ENCODE peak calls at places on chromosomes 5 and 9, in ten cellular contexts. H, N, O, R, Q, I, D, K, U and J are unnamed samples.

GRCh38 chr9:105385372-105385985 is 62.4 kb upstream of the FSD1L start:
- DNase-seq in H (peak), N (no peak), O (no peak), R (no peak), Q (peak), I (no peak), D (no peak), K (peak), U (peak), J (no peak)

GRCh38 chr9:92746567-92747458 is 17.8 kb downstream of the BICD2 start:
- DNase-seq in H (no peak), N (no peak), O (no peak), R (no peak), Q (no peak), I (peak), D (no peak), K (no peak), U (no peak), J (no peak)

GRCh38 chr9:86098793-86099694 is at the start of gene GOLM1:
- DNase-seq in H (peak), N (no peak), O (peak), R (peak), Q (no peak), I (no peak), D (peak), K (peak), U (peak), J (peak)

GRCh38 chr5:142324377-142324870 is 397 bp downstream of the SPRY4 start:
- DNase-seq in H (no peak), N (no peak), O (peak), R (peak), Q (no peak), I (no peak), D (peak), K (peak), U (peak), J (no peak)

GRCh38 chr9:121768416-121769015 is 117.1 kb downstream of the DAB2IP start:
- DNase-seq in H (no peak), N (no peak), O (no peak), R (no peak), Q (no peak), I (no peak), D (no peak), K (no peak), U (no peak), J (no peak)

GRCh38 chr5:96794757-96795156 is 13.0 kb downstream of the ERAP1 start:
- DNase-seq in H (no peak), N (no peak), O (no peak), R (no peak), Q (no peak), I (no peak), D (no peak), K (no peak), U (no peak), J (no peak)

GRCh38 chr5:164763211-164763610 is 1257.8 kb downstream of the MAT2B start:
- DNase-seq in H (no peak), N (no peak), O (no peak), R (no peak), Q (no peak), I (no peak), D (no peak), K (no peak), U (no peak), J (no peak)

GRCh38 chr5:103223031-103223955 is 35.3 kb upstream of the MACIR start:
- DNase-seq in H (no peak), N (no peak), O (no peak), R (no peak), Q (no peak), I (no peak), D (no peak), K (no peak), U (no peak), J (no peak)

GRCh38 chr5:110757118-110757729 is 18.4 kb downstream of the SLC25A46 start:
- DNase-seq in H (no peak), N (no peak), O (no peak), R (no peak), Q (no peak), I (peak), D (no peak), K (no peak), U (no peak), J (no peak)

GRCh38 chr9:83964973-83965349 is 15.1 kb downstream of the HNRNPK start:
- DNase-seq in H (no peak), N (no peak), O (no peak), R (no peak), Q (no peak), I (no peak), D (no peak), K (no peak), U (no peak), J (no peak)

GRCh38 chr9:134724231-134724911 is 82.8 kb downstream of the COL5A1 start:
- DNase-seq in H (no peak), N (peak), O (no peak), R (no peak), Q (no peak), I (no peak), D (no peak), K (no peak), U (peak), J (no peak)

GRCh38 chr5:128877476-128877875 is 87.8 kb upstream of the SLC27A6 start:
- DNase-seq in H (no peak), N (no peak), O (no peak), R (no peak), Q (no peak), I (no peak), D (no peak), K (no peak), U (no peak), J (no peak)

GRCh38 chr9:77954619-77955018 is 77.0 kb downstream of the GNAQ start:
- DNase-seq in H (no peak), N (no peak), O (no peak), R (no peak), Q (no peak), I (no peak), D (no peak), K (no peak), U (no peak), J (no peak)

GRCh38 chr5:73412597-73412988 is 36.0 kb downstream of the FOXD1 start:
- DNase-seq in H (no peak), N (no peak), O (peak), R (no peak), Q (no peak), I (no peak), D (no peak), K (no peak), U (no peak), J (no peak)

GRCh38 chr9:4553951-4554381 is 63.7 kb downstream of the SLC1A1 start:
- DNase-seq in H (no peak), N (no peak), O (no peak), R (no peak), Q (no peak), I (no peak), D (no peak), K (no peak), U (no peak), J (no peak)

GRCh38 chr9:6109986-6110385 is 94.6 kb upstream of the RANBP6 start:
- DNase-seq in H (no peak), N (no peak), O (no peak), R (no peak), Q (no peak), I (no peak), D (no peak), K (no peak), U (no peak), J (no peak)

GRCh38 chr5:35248843-35249780 is 18.8 kb upstream of the PRLR start:
- DNase-seq in H (no peak), N (no peak), O (no peak), R (no peak), Q (no peak), I (no peak), D (no peak), K (no peak), U (no peak), J (no peak)

GRCh38 chr5:56422060-56422762 is 189.1 kb upstream of the ANKRD55 start:
- DNase-seq in H (no peak), N (no peak), O (no peak), R (peak), Q (no peak), I (no peak), D (no peak), K (no peak), U (no peak), J (peak)

GRCh38 chr5:39040875-39041274 is 33.3 kb downstream of the RICTOR start:
- DNase-seq in H (peak), N (no peak), O (no peak), R (no peak), Q (no peak), I (no peak), D (no peak), K (peak), U (no peak), J (peak)

GRCh38 chr9:21565137-21565536 is 83.0 kb upstream of the IFNE start:
- DNase-seq in H (no peak), N (no peak), O (no peak), R (no peak), Q (no peak), I (no peak), D (no peak), K (no peak), U (no peak), J (no peak)

GRCh38 chr5:17248999-17249634 is 31.7 kb downstream of the BASP1 start:
- DNase-seq in H (no peak), N (no peak), O (peak), R (no peak), Q (no peak), I (no peak), D (no peak), K (no peak), U (no peak), J (no peak)

GRCh38 chr9:104386425-104387069 is 117.5 kb upstream of the OR13F1 start:
- DNase-seq in H (no peak), N (no peak), O (peak), R (no peak), Q (no peak), I (peak), D (peak), K (no peak), U (no peak), J (no peak)

GRCh38 chr5:2254880-2255750 is 372.4 kb upstream of the IRX4 start:
- DNase-seq in H (no peak), N (no peak), O (no peak), R (no peak), Q (no peak), I (no peak), D (no peak), K (no peak), U (no peak), J (no peak)

GRCh38 chr9:7237473-7238243 is 479.9 kb downstream of the KDM4C start:
- DNase-seq in H (no peak), N (no peak), O (no peak), R (no peak), Q (no peak), I (no peak), D (no peak), K (no peak), U (no peak), J (no peak)

GRCh38 chr5:64497390-64497789 is 8.4 kb upstream of the RGS7BP start:
- DNase-seq in H (no peak), N (no peak), O (no peak), R (no peak), Q (no peak), I (no peak), D (no peak), K (no peak), U (no peak), J (no peak)

GRCh38 chr9:113541019-113541900 is 77.7 kb downstream of the RGS3 start:
- DNase-seq in H (peak), N (no peak), O (peak), R (no peak), Q (no peak), I (peak), D (peak), K (no peak), U (peak), J (peak)

GRCh38 chr5:157952374-157952685 is 93.4 kb upstream of the CLINT1 start:
- DNase-seq in H (no peak), N (no peak), O (no peak), R (no peak), Q (no peak), I (no peak), D (no peak), K (no peak), U (no peak), J (no peak)

GRCh38 chr9:79764377-79764776 is 192.6 kb downstream of the TLE4 start:
- DNase-seq in H (peak), N (peak), O (peak), R (no peak), Q (no peak), I (no peak), D (peak), K (peak), U (peak), J (no peak)

GRCh38 chr5:122252319-122252718 is 59.7 kb upstream of the SNCAIP start:
- DNase-seq in H (peak), N (no peak), O (no peak), R (no peak), Q (no peak), I (no peak), D (no peak), K (no peak), U (no peak), J (no peak)

GRCh38 chr9:3585616-3586015 is 59.8 kb upstream of the RFX3 start:
- DNase-seq in H (no peak), N (no peak), O (no peak), R (no peak), Q (no peak), I (no peak), D (no peak), K (no peak), U (no peak), J (no peak)

GRCh38 chr9:37925786-37926736 is 22.1 kb upstream of the SLC25A51 start:
- DNase-seq in H (no peak), N (no peak), O (no peak), R (peak), Q (no peak), I (no peak), D (no peak), K (no peak), U (no peak), J (no peak)

GRCh38 chr5:154570572-154571324 is 92.7 kb upstream of the HAND1 start:
- DNase-seq in H (no peak), N (no peak), O (no peak), R (no peak), Q (no peak), I (no peak), D (no peak), K (no peak), U (no peak), J (no peak)

GRCh38 chr9:109973336-109973735 is 193.3 kb downstream of the PALM2AKAP2 start:
- DNase-seq in H (no peak), N (no peak), O (no peak), R (no peak), Q (no peak), I (no peak), D (no peak), K (no peak), U (no peak), J (no peak)

GRCh38 chr5:8462565-8462964 is 593.6 kb downstream of the MTRR start:
- DNase-seq in H (no peak), N (no peak), O (no peak), R (no peak), Q (no peak), I (no peak), D (no peak), K (no peak), U (no peak), J (no peak)

GRCh38 chr5:14365831-14366435 is 215.7 kb upstream of the OTULINL start:
- DNase-seq in H (no peak), N (no peak), O (no peak), R (no peak), Q (no peak), I (no peak), D (no peak), K (no peak), U (no peak), J (no peak)

GRCh38 chr9:79028101-79028500 is 543.7 kb upstream of the TLE4 start:
- DNase-seq in H (no peak), N (no peak), O (no peak), R (no peak), Q (no peak), I (no peak), D (no peak), K (no peak), U (no peak), J (no peak)

GRCh38 chr5:37212096-37212495 is 37.1 kb downstream of the CPLANE1 start:
- DNase-seq in H (no peak), N (no peak), O (no peak), R (no peak), Q (no peak), I (no peak), D (no peak), K (no peak), U (no peak), J (no peak)

GRCh38 chr5:145835839-145836222 is 689 bp upstream of the PRELID2 start:
- DNase-seq in H (peak), N (no peak), O (no peak), R (no peak), Q (no peak), I (no peak), D (peak), K (no peak), U (no peak), J (no peak)

GRCh38 chr5:145834917-145835838 is at the start of gene PRELID2:
- DNase-seq in H (peak), N (peak), O (peak), R (peak), Q (peak), I (peak), D (peak), K (peak), U (peak), J (peak)

GRCh38 chr5:145830594-145830993 is 4.5 kb downstream of the PRELID2 start:
- DNase-seq in H (no peak), N (no peak), O (no peak), R (no peak), Q (no peak), I (peak), D (no peak), K (no peak), U (no peak), J (no peak)

GRCh38 chr5:145834554-145834916 is 607 bp downstream of the PRELID2 start:
- DNase-seq in H (no peak), N (no peak), O (no peak), R (no peak), Q (no peak), I (no peak), D (no peak), K (no peak), U (no peak), J (no peak)

DNA sequence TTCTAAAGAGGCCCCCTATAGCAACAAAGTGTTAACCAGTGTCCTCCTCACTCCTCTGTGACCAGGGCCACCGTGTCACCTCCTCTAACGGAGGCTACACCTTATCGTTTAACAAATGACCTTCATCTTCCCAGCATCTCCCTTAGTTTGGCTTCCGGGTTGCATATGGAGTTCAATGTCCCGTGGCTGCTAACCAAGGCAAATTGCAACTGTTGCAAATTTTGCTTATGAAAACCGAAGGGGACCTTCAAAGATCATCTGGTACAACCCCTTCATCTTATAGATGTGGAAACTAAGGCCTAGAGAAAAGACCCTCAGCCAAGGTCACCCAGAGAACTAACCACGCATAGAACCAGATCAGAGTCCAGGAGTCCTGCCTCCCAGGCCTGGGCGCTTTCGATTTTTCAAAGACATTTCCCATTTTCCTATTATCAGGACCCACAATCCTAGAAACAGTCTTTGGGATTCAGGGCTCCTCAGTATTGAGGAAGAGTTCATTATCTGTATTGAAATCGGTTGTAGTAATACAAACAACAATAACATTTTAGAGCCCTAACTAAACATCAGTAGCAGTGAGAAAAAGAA is 1.4 kb downstream of the PRELID2 start:
- DNase-seq in H (no peak), N (no peak), O (no peak), R (no peak), Q (no peak), I (no peak), D (no peak), K (no peak), U (no peak), J (no peak)
- H3K4me3 ChIP-seq in H (peak), N (no peak), O (no peak), R (no peak), Q (no peak), I (peak), D (peak), K (no peak), U (no peak), J (peak)

GRCh38 chr9:137189297-137190295 is 1.1 kb downstream of the SSNA1 start:
- DNase-seq in H (no peak), N (no peak), O (no peak), R (no peak), Q (no peak), I (no peak), D (peak), K (no peak), U (no peak), J (peak)
- TF ChIP-seq EP300 in H (no peak), N (no peak), O (no peak), R (no peak), Q (no peak), I (no peak), D (no peak), K (no peak), U (no peak), J (no peak)

GRCh38 chr5:132435891-132436290 is 54.7 kb downstream of the IRF1 start:
- DNase-seq in H (peak), N (no peak), O (no peak), R (no peak), Q (no peak), I (no peak), D (no peak), K (no peak), U (no peak), J (no peak)

GRCh38 chr5:132436936-132437335 is 53.6 kb downstream of the IRF1 start:
- DNase-seq in H (no peak), N (no peak), O (no peak), R (no peak), Q (no peak), I (no peak), D (no peak), K (no peak), U (no peak), J (no peak)

GRCh38 chr5:132433141-132433540 is 57.4 kb downstream of the IRF1 start:
- DNase-seq in H (peak), N (no peak), O (no peak), R (no peak), Q (no peak), I (no peak), D (no peak), K (no peak), U (no peak), J (no peak)

GRCh38 chr5:132434391-132434790 is 56.2 kb downstream of the IRF1 start:
- DNase-seq in H (peak), N (no peak), O (no peak), R (no peak), Q (no peak), I (no peak), D (no peak), K (no peak), U (no peak), J (no peak)

GRCh38 chr5:132434813-132435286 is 55.7 kb downstream of the IRF1 start:
- DNase-seq in H (peak), N (no peak), O (no peak), R (no peak), Q (no peak), I (peak), D (no peak), K (no peak), U (no peak), J (no peak)
- H3K27ac ChIP-seq in H (peak), N (no peak), O (no peak), R (peak), Q (no peak), I (peak), D (no peak), K (no peak), U (peak), J (peak)

GRCh38 chr5:108653201-108653600 is 94.5 kb upstream of the FER start:
- DNase-seq in H (no peak), N (no peak), O (no peak), R (no peak), Q (no peak), I (no peak), D (no peak), K (no peak), U (no peak), J (no peak)
- H3K4me3 ChIP-seq in H (no peak), N (no peak), O (no peak), R (no peak), Q (no peak), I (no peak), D (no peak), K (no peak), U (no peak), J (no peak)

DNA sequence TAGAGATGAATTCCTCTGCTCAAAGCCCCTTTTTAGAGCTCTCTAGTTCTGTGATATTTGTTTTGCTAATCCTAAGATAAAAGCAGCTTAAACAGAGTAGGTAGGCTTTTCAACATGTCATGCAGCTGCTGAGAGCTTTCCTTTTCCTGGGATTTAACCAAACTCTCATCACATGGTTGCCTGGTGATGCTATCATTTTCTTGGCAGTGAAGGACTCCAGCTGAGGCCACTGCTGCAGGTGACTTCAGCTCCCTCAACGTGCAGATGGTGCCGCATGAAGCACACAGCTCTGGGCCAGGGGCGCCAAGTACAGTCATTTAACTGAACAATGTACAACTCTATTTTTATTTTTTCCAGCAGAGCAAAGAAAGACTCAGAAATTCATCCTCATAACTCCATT is 42.2 kb downstream of the SECISBP2 start:
- DNase-seq in H (no peak), N (no peak), O (no peak), R (no peak), Q (no peak), I (no peak), D (no peak), K (no peak), U (peak), J (no peak)
- TF ChIP-seq EP300 in H (no peak), N (no peak), O (no peak), R (no peak), Q (no peak), I (no peak), D (no peak), K (no peak), U (no peak), J (no peak)

GRCh38 chr9:129319076-129319937 is 141.2 kb upstream of the IER5L start:
- DNase-seq in H (no peak), N (peak), O (no peak), R (peak), Q (no peak), I (no peak), D (no peak), K (peak), U (peak), J (peak)
- H3K27ac ChIP-seq in H (peak), N (peak), O (no peak), R (peak), Q (no peak), I (no peak), D (no peak), K (peak), U (peak), J (peak)